ENCODE peak calls at places on chromosomes 4 and X, in eight cellular contexts. N, E, J, Q, R, F, M and Y are unnamed samples.

GRCh38 chr4:179595671-179596410 is 2153.6 kb upstream of the AGA start:
- DNase-seq in N (no peak), E (no peak), J (no peak), Q (no peak), R (no peak), F (no peak), M (peak), Y (no peak)

GRCh38 chrX:38061335-38061734 is 55.0 kb downstream of the SYTL5 start:
- DNase-seq in N (no peak), E (no peak), J (peak), Q (peak), R (no peak), F (no peak), M (peak), Y (no peak)

GRCh38 chrX:2629316-2630168 is 61.6 kb upstream of the CD99 start:
- DNase-seq in N (peak), E (no peak), J (peak), Q (no peak), R (no peak), F (no peak), M (no peak), Y (peak)

GRCh38 chr4:26088433-26088928 is 174.5 kb downstream of the SMIM20 start:
- DNase-seq in N (no peak), E (no peak), J (no peak), Q (no peak), R (no peak), F (no peak), M (peak), Y (no peak)

GRCh38 chr4:127604949-127605709 is 27.6 kb upstream of the INTU start:
- DNase-seq in N (no peak), E (no peak), J (peak), Q (peak), R (peak), F (no peak), M (peak), Y (peak)

GRCh38 chr4:28350485-28350884 is 1489.8 kb downstream of the STIM2 start:
- DNase-seq in N (no peak), E (no peak), J (no peak), Q (no peak), R (no peak), F (no peak), M (peak), Y (no peak)

GRCh38 chrX:96721398-96721797 is 36.8 kb downstream of the DIAPH2 start:
- DNase-seq in N (no peak), E (no peak), J (peak), Q (no peak), R (no peak), F (no peak), M (no peak), Y (no peak)

GRCh38 chr4:48295116-48295515 is 25.5 kb upstream of the TEC start:
- DNase-seq in N (no peak), E (no peak), J (no peak), Q (no peak), R (no peak), F (no peak), M (no peak), Y (no peak)

GRCh38 chr4:169383724-169384123 is 113.0 kb upstream of the SH3RF1 start:
- DNase-seq in N (no peak), E (no peak), J (no peak), Q (no peak), R (no peak), F (no peak), M (peak), Y (no peak)

GRCh38 chr4:142875117-142875516 is 29.0 kb upstream of the INPP4B start:
- DNase-seq in N (no peak), E (no peak), J (peak), Q (peak), R (peak), F (no peak), M (no peak), Y (no peak)

GRCh38 chr4:6909970-6910339 is 329 bp downstream of the TBC1D14 start:
- DNase-seq in N (no peak), E (no peak), J (no peak), Q (no peak), R (peak), F (peak), M (no peak), Y (no peak)

GRCh38 chr4:156456830-156457229 is 503.2 kb upstream of the CTSO start:
- DNase-seq in N (no peak), E (no peak), J (no peak), Q (no peak), R (no peak), F (no peak), M (no peak), Y (no peak)

GRCh38 chrX:38985375-38985774 is 184.1 kb downstream of the MID1IP1 start:
- DNase-seq in N (peak), E (no peak), J (no peak), Q (peak), R (no peak), F (no peak), M (no peak), Y (peak)

GRCh38 chr4:182916483-182917181 is 554 bp downstream of the DCTD start:
- DNase-seq in N (no peak), E (no peak), J (no peak), Q (peak), R (no peak), F (peak), M (peak), Y (peak)

GRCh38 chrX:15497865-15498264 is 2.7 kb upstream of the BMX start:
- DNase-seq in N (peak), E (no peak), J (peak), Q (peak), R (peak), F (peak), M (peak), Y (peak)

GRCh38 chrX:103918050-103918449 is 44.4 kb upstream of the TMSB15B start:
- DNase-seq in N (peak), E (no peak), J (no peak), Q (peak), R (peak), F (peak), M (peak), Y (peak)

GRCh38 chrX:69505772-69506616 is 1.9 kb downstream of the NALF2 start:
- DNase-seq in N (no peak), E (no peak), J (no peak), Q (no peak), R (peak), F (no peak), M (no peak), Y (no peak)

GRCh38 chr4:78774395-78774794 is 1.8 kb upstream of the BMP2K start:
- DNase-seq in N (no peak), E (no peak), J (no peak), Q (no peak), R (no peak), F (no peak), M (no peak), Y (no peak)

GRCh38 chr4:55503164-55503563 is 43.5 kb downstream of the CLOCK start:
- DNase-seq in N (no peak), E (no peak), J (no peak), Q (no peak), R (no peak), F (no peak), M (peak), Y (no peak)

GRCh38 chr4:15774020-15774420 is 4.1 kb upstream of the CD38 start:
- DNase-seq in N (no peak), E (no peak), J (no peak), Q (peak), R (no peak), F (no peak), M (no peak), Y (no peak)

GRCh38 chr4:75895744-75896314 is 6.4 kb downstream of the PPEF2 start:
- DNase-seq in N (peak), E (no peak), J (peak), Q (peak), R (peak), F (no peak), M (peak), Y (peak)

GRCh38 chrX:16603822-16604221 is 46.1 kb upstream of the S100G start:
- DNase-seq in N (no peak), E (no peak), J (peak), Q (no peak), R (no peak), F (no peak), M (no peak), Y (no peak)

GRCh38 chr4:69822198-69822597 is 37.7 kb downstream of the SULT1E1 start:
- DNase-seq in N (no peak), E (no peak), J (no peak), Q (no peak), R (no peak), F (no peak), M (no peak), Y (no peak)

GRCh38 chr4:83961575-83961974 is 425.7 kb downstream of the GPAT3 start:
- DNase-seq in N (no peak), E (no peak), J (no peak), Q (no peak), R (no peak), F (no peak), M (peak), Y (no peak)

DNA sequence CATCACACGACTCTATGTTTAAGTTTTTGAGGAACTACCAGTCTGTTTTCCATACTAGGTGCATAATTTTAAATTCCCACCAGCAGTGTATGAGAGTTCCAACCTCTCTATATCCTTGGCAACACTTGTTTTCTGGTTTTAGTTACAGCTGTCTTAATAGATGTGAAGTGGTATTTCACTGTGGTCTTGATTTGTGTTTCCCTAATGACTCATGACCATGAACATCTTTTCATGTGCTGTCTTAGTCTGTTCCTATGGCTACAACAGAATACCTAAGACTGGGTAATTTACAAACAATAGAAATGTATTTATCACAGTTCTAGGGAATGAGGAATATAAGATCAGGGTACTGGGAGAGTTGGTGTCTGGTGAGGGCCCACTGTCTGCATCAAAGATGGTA is 51.5 kb upstream of the GPR78 start:
- DNase-seq in N (no peak), E (no peak), J (no peak), Q (no peak), R (no peak), F (no peak), M (peak), Y (no peak)
- H3K4me3 ChIP-seq in N (no peak), E (no peak), J (no peak), Q (no peak), R (no peak), F (no peak), M (no peak), Y (no peak)

GRCh38 chr4:123346944-123347343 is 49.7 kb upstream of the SPRY1 start:
- DNase-seq in N (no peak), E (no peak), J (no peak), Q (no peak), R (no peak), F (no peak), M (no peak), Y (peak)
- H3K4me3 ChIP-seq in N (no peak), E (no peak), J (no peak), Q (no peak), R (no peak), F (no peak), M (no peak), Y (no peak)

DNA sequence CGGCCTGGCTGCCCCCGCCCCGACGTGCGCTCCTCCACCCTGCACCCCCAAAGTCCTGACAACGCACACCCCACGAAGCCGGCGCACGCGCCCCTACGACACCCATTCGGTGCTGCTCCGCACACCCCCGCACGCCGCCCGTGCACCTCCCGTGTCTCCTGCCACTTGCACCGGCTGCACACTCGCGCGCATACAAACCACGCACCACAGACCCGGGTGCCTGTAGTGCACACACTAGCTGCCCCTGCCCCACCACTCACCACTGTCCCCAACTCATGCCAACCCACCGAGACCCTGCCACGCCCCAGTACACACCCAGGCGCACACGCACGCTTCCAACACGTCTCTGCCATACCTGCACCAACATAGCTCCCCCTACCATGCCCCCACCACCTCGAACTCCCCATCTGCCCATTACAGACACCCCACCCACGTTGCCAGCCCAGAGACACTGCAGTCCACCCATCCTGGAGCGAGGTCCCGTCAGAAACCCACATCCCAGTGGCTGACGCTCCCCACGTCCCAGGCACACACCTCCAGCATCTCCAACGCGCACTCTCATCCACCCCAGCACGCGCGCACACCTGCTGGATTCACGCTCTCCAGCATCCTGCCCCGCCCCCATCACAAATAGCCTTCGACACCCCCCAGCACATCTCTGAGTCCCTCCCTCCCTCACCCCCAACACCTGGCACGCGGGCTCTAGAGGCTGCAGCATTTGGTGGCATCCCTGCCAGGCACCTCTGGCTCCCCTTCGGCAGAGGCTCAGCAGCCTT is 4.2 kb upstream of the DUSP9 start:
- DNase-seq in N (no peak), E (no peak), J (no peak), Q (no peak), R (no peak), F (peak), M (no peak), Y (no peak)
- H3K4me3 ChIP-seq in N (no peak), E (peak), J (peak), Q (no peak), R (peak), F (no peak), M (no peak), Y (no peak)

GRCh38 chr4:94455081-94455480 is 3.3 kb downstream of the PDLIM5 start:
- DNase-seq in N (no peak), E (peak), J (peak), Q (no peak), R (no peak), F (peak), M (peak), Y (no peak)

GRCh38 chr4:94452476-94453300 is 946 bp downstream of the PDLIM5 start:
- DNase-seq in N (no peak), E (peak), J (peak), Q (peak), R (peak), F (peak), M (peak), Y (no peak)

GRCh38 chr4:94453534-94453963 is 1.8 kb downstream of the PDLIM5 start:
- DNase-seq in N (no peak), E (no peak), J (peak), Q (no peak), R (no peak), F (no peak), M (no peak), Y (no peak)

GRCh38 chr4:94451669-94452475 is at the start of gene PDLIM5:
- DNase-seq in N (peak), E (peak), J (peak), Q (peak), R (peak), F (peak), M (peak), Y (peak)

DNA sequence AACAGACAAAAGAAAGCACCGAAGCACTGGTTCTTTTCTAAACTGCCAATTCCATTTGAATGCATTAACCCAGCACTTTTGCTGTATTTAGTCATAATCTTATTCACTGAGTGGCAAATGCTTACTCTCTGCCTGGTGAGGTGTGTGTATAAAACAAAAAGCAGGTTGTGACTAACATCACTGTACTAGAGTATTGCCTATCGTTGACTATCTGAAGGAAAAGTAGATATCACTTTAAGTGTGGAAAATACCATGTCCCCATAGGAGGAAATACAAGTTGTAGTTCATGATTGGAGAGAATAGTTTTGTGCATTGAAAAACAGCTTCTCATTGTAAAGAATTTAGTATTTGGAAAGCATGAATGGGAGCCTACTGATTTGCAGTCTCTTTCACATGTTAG is 2.7 kb downstream of the PDLIM5 start:
- DNase-seq in N (no peak), E (no peak), J (no peak), Q (no peak), R (no peak), F (no peak), M (peak), Y (no peak)
- H3K4me3 ChIP-seq in N (no peak), E (peak), J (peak), Q (no peak), R (peak), F (no peak), M (peak), Y (no peak)